ENCODE peak calls at places on chromosomes 12 and 14, in seven cellular contexts. B is lung, X is PC-9, V is astrocyte, P is NT2/D1, T is tibial nerve, F is neuronal stem cell. C is an unnamed sample. For H3K36me3 and H3K4me1, the result is how much of the 10 kb centered on the place peaks cover.

GRCh38 chr14:73785834-73786631 is 65.6 kb upstream of the PTGR2 start:
- DNase-seq in X (peak), P (no peak), B (peak), V (peak), F (no peak), T (peak), C (peak)

GRCh38 chr14:65360144-65360784 is 52.3 kb upstream of the FUT8 start:
- DNase-seq in B (no peak), P (no peak), F (no peak), V (no peak), X (peak), T (no peak), C (no peak)

GRCh38 chr14:90760591-90761316 is 55.5 kb downstream of the TTC7B start:
- DNase-seq in F (peak), X (no peak), P (no peak), V (peak), T (no peak), B (no peak), C (no peak)

GRCh38 chr12:131862994-131863710 is 31.3 kb upstream of the ULK1 start:
- DNase-seq in B (no peak), P (no peak), F (peak), T (no peak), X (no peak), V (peak), C (no peak)

GRCh38 chr12:75603475-75603874 is 92.1 kb upstream of the KRR1 start:
- DNase-seq in F (no peak), P (no peak), B (no peak), V (peak), T (no peak), X (no peak), C (no peak)

GRCh38 chr12:130873106-130873795 is 1.4 kb downstream of the RAN start:
- DNase-seq in X (no peak), V (no peak), B (no peak), T (no peak), F (no peak), P (no peak), C (no peak)

GRCh38 chr12:48995061-48995879 is 3.9 kb downstream of the DDN start:
- DNase-seq in X (peak), F (peak), P (peak), V (peak), T (peak), B (peak), C (no peak)

GRCh38 chr14:73666583-73666982 is 21.8 kb downstream of the DNAL1 start:
- DNase-seq in F (no peak), X (no peak), V (no peak), B (no peak), T (no peak), P (no peak), C (no peak)

GRCh38 chr14:56310643-56311042 is 192.4 kb downstream of the PELI2 start:
- DNase-seq in F (no peak), T (no peak), P (no peak), V (peak), B (no peak), X (no peak), C (no peak)

GRCh38 chr14:60249321-60250251 is 565 bp downstream of the PPM1A start:
- DNase-seq in V (peak), X (peak), B (peak), P (no peak), T (peak), F (peak), C (peak)

GRCh38 chr14:51308872-51309271 is 68.8 kb downstream of the TMX1 start:
- DNase-seq in F (no peak), V (peak), X (no peak), P (no peak), T (no peak), B (no peak), C (no peak)

GRCh38 chr12:53967451-53968059 is 5.4 kb upstream of the HOXC11 start:
- DNase-seq in V (no peak), X (peak), P (no peak), T (no peak), F (no peak), B (no peak), C (no peak)

GRCh38 chr12:75317784-75318183 is 12.3 kb downstream of the CAPS2 start:
- DNase-seq in T (no peak), V (no peak), B (no peak), X (no peak), F (no peak), P (no peak), C (no peak)

GRCh38 chr12:13606290-13606689 is 375.1 kb downstream of the GRIN2B start:
- DNase-seq in B (no peak), X (no peak), V (no peak), P (peak), F (no peak), T (no peak), C (no peak)

GRCh38 chr12:1605129-1606020 is 11.0 kb upstream of the FBXL14 start:
- DNase-seq in P (peak), T (peak), X (peak), V (peak), B (peak), F (peak), C (peak)

GRCh38 chr14:32702571-32702970 is 236.1 kb upstream of the NPAS3 start:
- DNase-seq in F (peak), X (no peak), V (peak), B (no peak), T (peak), P (peak), C (peak)

GRCh38 chr12:78938341-78939084 is 73.9 kb downstream of the SYT1 start:
- DNase-seq in B (no peak), P (no peak), F (no peak), X (no peak), V (no peak), T (no peak), C (no peak)

GRCh38 chr14:32414808-32415255 is 85.7 kb downstream of the AKAP6 start:
- DNase-seq in B (no peak), T (no peak), X (no peak), F (no peak), V (peak), P (no peak), C (no peak)

GRCh38 chr12:91991397-91992187 is 154.1 kb downstream of the BTG1 start:
- DNase-seq in V (peak), F (no peak), X (no peak), P (no peak), T (no peak), B (no peak), C (no peak)

GRCh38 chr12:121916719-121917118 is 1.7 kb upstream of the CFAP251 start:
- DNase-seq in T (no peak), X (no peak), P (no peak), V (no peak), F (no peak), B (no peak), C (no peak)

GRCh38 chr12:115507951-115508722 is 769.4 kb downstream of the MED13L start:
- DNase-seq in V (no peak), T (no peak), B (no peak), P (peak), F (peak), X (no peak), C (no peak)

GRCh38 chr14:47391105-47391504 is 284.3 kb downstream of the MDGA2 start:
- DNase-seq in T (no peak), B (no peak), X (no peak), V (no peak), P (no peak), F (no peak), C (no peak)

GRCh38 chr14:26332966-26333365 is 264.9 kb downstream of the NOVA1 start:
- DNase-seq in P (no peak), F (no peak), X (no peak), V (no peak), T (peak), B (no peak), C (no peak)

GRCh38 chr12:53504004-53504920 is 3.0 kb downstream of the NPFF start:
- DNase-seq in V (no peak), P (no peak), F (no peak), T (no peak), B (no peak), X (no peak), C (no peak)

GRCh38 chr12:1797991-1798733 is 22.2 kb upstream of the LRTM2 start:
- DNase-seq in F (no peak), B (no peak), X (no peak), P (no peak), T (no peak), V (no peak), C (no peak)

GRCh38 chr12:20798561-20798960 is 11.9 kb upstream of the SLCO1B3 start:
- DNase-seq in V (peak), P (peak), B (no peak), X (no peak), T (peak), F (no peak), C (no peak)

GRCh38 chr14:80428171-80428570 is 216.9 kb upstream of the DIO2 start:
- DNase-seq in F (no peak), T (no peak), B (no peak), X (no peak), V (peak), P (no peak), C (no peak)

GRCh38 chr14:21723431-21724045 is 49.9 kb upstream of the OR4E1 start:
- DNase-seq in T (no peak), F (peak), P (peak), B (no peak), X (no peak), V (no peak), C (no peak)

GRCh38 chr12:109999983-110000505 is 814 bp downstream of the ANKRD13A start:
- DNase-seq in X (no peak), F (peak), P (no peak), B (peak), T (no peak), V (peak), C (peak)

GRCh38 chr14:42911642-42912041 is 1305.0 kb downstream of the LRFN5 start:
- DNase-seq in F (no peak), V (no peak), P (no peak), T (no peak), B (no peak), X (no peak), C (no peak)

GRCh38 chr12:82207556-82207955 is 150.6 kb downstream of the CCDC59 start:
- DNase-seq in X (no peak), B (no peak), P (no peak), F (no peak), V (peak), T (no peak), C (no peak)

GRCh38 chr12:82209533-82209932 is 148.7 kb downstream of the CCDC59 start:
- DNase-seq in V (no peak), B (no peak), P (no peak), F (no peak), T (no peak), X (no peak), C (no peak)

GRCh38 chr12:82216475-82216874 is 141.7 kb downstream of the CCDC59 start:
- DNase-seq in F (no peak), P (no peak), T (no peak), V (no peak), B (no peak), X (no peak), C (no peak)

DNA sequence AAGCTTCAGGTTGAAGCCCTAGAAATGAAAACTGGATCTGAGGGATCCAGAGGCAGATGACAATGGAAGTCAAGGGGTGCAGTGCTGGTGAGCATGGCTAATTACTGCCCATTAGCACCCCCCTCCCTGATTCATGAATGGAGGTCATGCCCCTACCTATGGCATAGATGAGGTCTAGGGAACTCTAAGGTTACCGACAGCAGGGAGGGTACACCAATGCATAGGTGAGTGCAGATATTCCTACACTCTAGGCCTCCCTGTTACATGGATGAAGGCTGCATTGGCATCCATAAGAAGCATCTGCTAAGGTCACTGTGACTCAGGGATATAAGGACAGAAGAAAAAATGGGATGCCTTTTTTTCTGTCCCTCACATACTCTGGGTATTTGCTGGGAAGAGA is 147.3 kb downstream of the CCDC59 start:
- DNase-seq in P (no peak), X (no peak), T (no peak), V (no peak), F (no peak), B (no peak), C (no peak)
- H3K36me3 ChIP-seq in P (under half), X (under half), T (under half), V (under half), F (under half), B (under half), C (under half)

DNA sequence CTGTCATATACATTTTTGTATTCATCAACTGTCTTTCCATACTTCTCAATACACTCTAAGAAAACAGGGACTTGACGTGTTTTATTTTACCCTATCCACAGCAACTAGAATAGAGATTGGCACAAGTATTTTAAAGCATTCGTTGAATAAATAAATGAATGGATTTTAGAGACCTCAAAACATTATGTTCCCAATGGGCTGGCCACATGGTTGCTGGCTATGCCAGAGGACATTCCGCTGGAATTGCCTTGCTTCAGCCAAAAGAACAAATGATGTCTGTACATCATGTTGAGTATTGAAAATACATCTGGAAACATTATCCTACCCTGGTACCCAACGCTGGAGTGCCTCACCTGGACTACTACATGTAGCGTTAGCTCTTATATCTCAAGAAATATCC is 132.8 kb upstream of the RAP1B start:
- DNase-seq in B (no peak), T (no peak), P (no peak), V (no peak), X (no peak), F (no peak), C (no peak)
- H3K4me1 ChIP-seq in B (under half), T (under half), P (under half), V (under half), X (under half), F (under half), C (under half)

DNA sequence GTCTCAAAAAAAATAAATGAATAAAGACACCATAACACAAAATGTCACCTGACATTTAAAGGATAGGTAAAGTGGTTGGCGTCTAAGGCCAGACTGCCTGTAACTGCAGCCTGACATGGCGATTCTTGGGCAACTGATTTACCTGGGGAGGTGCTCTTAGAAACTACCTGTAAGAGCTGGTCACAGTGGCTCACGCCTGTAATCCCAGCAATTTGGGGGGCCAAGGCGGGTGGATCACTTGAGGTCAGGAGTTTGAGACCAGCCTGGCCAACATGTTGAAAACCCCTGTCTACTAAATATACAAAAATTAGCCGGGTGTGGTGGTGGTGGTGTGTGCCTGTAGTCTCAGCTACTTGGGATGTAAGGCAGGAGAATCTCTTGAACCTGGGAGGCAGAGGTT is 8.4 kb downstream of the RPL6 start:
- DNase-seq in B (no peak), T (no peak), P (no peak), V (no peak), X (no peak), F (no peak), C (no peak)
- H3K36me3 ChIP-seq in B (under half), T (under half), P (under half), V (under half), X (under half), F (under half), C (under half)

GRCh38 chr12:57834086-57834876 is 12.2 kb downstream of the CTDSP2 start:
- DNase-seq in B (no peak), F (no peak), V (no peak), X (no peak), P (no peak), T (no peak), C (no peak)
- H3K4me1 ChIP-seq in B (half or more), F (under half), V (half or more), X (under half), P (under half), T (half or more), C (half or more)

GRCh38 chr12:32742133-32742532 is 13.6 kb downstream of the YARS2 start:
- DNase-seq in T (no peak), V (no peak), X (no peak), P (no peak), F (no peak), B (no peak), C (no peak)
- H3K36me3 ChIP-seq in T (half or more), V (half or more), X (under half), P (half or more), F (under half), B (under half), C (half or more)